ENCODE peak calls at places on chromosome 1, in five cellular contexts. O is AG10803; H is CD8-positive, alpha-beta T cell; K is effector CD4-positive, alpha-beta T cell; L is amniotic stem cell. Z is an unnamed sample.

GRCh38 chr1:246146811-246147210 is 360.3 kb downstream of the SMYD3 start:
- DNase-seq in O (no peak), H (no peak), K (no peak), L (no peak), Z (no peak)

GRCh38 chr1:156583821-156584622 is 4.5 kb downstream of the TTC24 start:
- DNase-seq in O (peak; percentile 82), H (peak; percentile 67), K (peak; percentile 73), L (peak; percentile 61), Z (peak; percentile 65)

GRCh38 chr1:151069103-151069486 is 1.5 kb upstream of the GABPB2 start:
- DNase-seq in O (no peak), H (no peak), K (no peak), L (no peak), Z (no peak)

GRCh38 chr1:157862114-157863070 is 20.8 kb upstream of the CD5L start:
- DNase-seq in O (no peak), H (no peak), K (no peak), L (no peak), Z (no peak)

GRCh38 chr1:6850537-6850936 is 65.3 kb downstream of the CAMTA1 start:
- DNase-seq in O (peak; percentile 14), H (no peak), K (no peak), L (no peak), Z (no peak)

GRCh38 chr1:63101336-63101735 is 221.0 kb upstream of the FOXD3 start:
- DNase-seq in O (no peak), H (no peak), K (no peak), L (no peak), Z (no peak)

GRCh38 chr1:118773656-118774055 is 214.5 kb downstream of the TBX15 start:
- DNase-seq in O (peak; percentile 1), H (no peak), K (no peak), L (no peak), Z (no peak)

GRCh38 chr1:77899647-77900320 is 11.4 kb downstream of the NEXN start:
- DNase-seq in O (no peak), H (no peak), K (no peak), L (no peak), Z (no peak)

GRCh38 chr1:156115514-156116374 is 1.2 kb downstream of the LMNA start:
- DNase-seq in O (peak; percentile 66), H (no peak), K (no peak), L (no peak), Z (no peak)

GRCh38 chr1:147599362-147600118 is 58.2 kb downstream of the BCL9 start:
- DNase-seq in O (peak; percentile 95), H (peak; percentile 96), K (peak; percentile 95), L (peak; percentile 99), Z (peak; percentile 98)

GRCh38 chr1:77925536-77925935 is 37.1 kb downstream of the NEXN start:
- DNase-seq in O (peak; percentile 80), H (no peak), K (no peak), L (no peak), Z (no peak)

GRCh38 chr1:185654199-185654951 is 79.8 kb upstream of the HMCN1 start:
- DNase-seq in O (peak; percentile 9), H (no peak), K (no peak), L (peak; percentile 12), Z (no peak)

Z was measured in COR-L47.